ENCODE peak calls at places on chromosome 11, in six cellular contexts. S is OCI-LY7, U is astrocyte, D is MM.1S, R is neural progenitor cell, W is hepatocyte. K is an unnamed sample. For H3K36me3, the result is how much of the 10 kb centered on the place peaks cover.

GRCh38 chr11:115525600-115526006 is 21.4 kb upstream of the CADM1 start:
- DNase-seq in S (no peak), U (no peak), D (no peak), R (no peak), W (no peak), K (no peak)

GRCh38 chr11:75240381-75241035 is at the start of gene TPBGL:
- DNase-seq in S (no peak), U (no peak), D (no peak), R (peak), W (peak), K (no peak)

GRCh38 chr11:45860764-45861510 is 13.7 kb downstream of the CRY2 start:
- DNase-seq in S (no peak), U (no peak), D (no peak), R (no peak), W (no peak), K (no peak)

GRCh38 chr11:45097721-45098493 is 48.5 kb upstream of the PRDM11 start:
- DNase-seq in S (peak), U (peak), D (peak), R (peak), W (peak), K (peak)

GRCh38 chr11:73931039-73931645 is 19.7 kb upstream of the DNAJB13 start:
- DNase-seq in S (peak), U (peak), D (peak), R (peak), W (peak), K (no peak)

GRCh38 chr11:120781486-120782120 is 242.3 kb upstream of the TBCEL start:
- DNase-seq in S (no peak), U (no peak), D (no peak), R (no peak), W (no peak), K (no peak)

GRCh38 chr11:72598901-72599300 is 75.3 kb downstream of the PDE2A start:
- DNase-seq in S (no peak), U (no peak), D (no peak), R (peak), W (peak), K (no peak)

GRCh38 chr11:134785059-134785458 is 373.0 kb upstream of the B3GAT1 start:
- DNase-seq in S (no peak), U (no peak), D (no peak), R (no peak), W (no peak), K (no peak)

GRCh38 chr11:118216621-118217526 is 7.9 kb downstream of the JAML start:
- DNase-seq in S (no peak), U (no peak), D (no peak), R (no peak), W (no peak), K (no peak)

GRCh38 chr11:88414385-88414861 is 76.9 kb upstream of the CTSC start:
- DNase-seq in S (no peak), U (peak), D (no peak), R (no peak), W (peak), K (no peak)

GRCh38 chr11:115501504-115501894 is 2.7 kb downstream of the CADM1 start:
- DNase-seq in S (no peak), U (no peak), D (no peak), R (peak), W (no peak), K (no peak)

GRCh38 chr11:76769645-76770586 is 13.2 kb upstream of the TSKU start:
- DNase-seq in S (no peak), U (peak), D (peak), R (no peak), W (peak), K (no peak)

GRCh38 chr11:101583180-101584128 is at the start of gene TRPC6:
- DNase-seq in S (no peak), U (peak), D (no peak), R (peak), W (peak), K (no peak)

GRCh38 chr11:61126266-61126665 is 24.0 kb downstream of the CD5 start:
- DNase-seq in S (no peak), U (no peak), D (no peak), R (peak), W (no peak), K (no peak)

GRCh38 chr11:15157738-15158137 is 43.0 kb downstream of the INSC start:
- DNase-seq in S (no peak), U (no peak), D (no peak), R (no peak), W (no peak), K (no peak)

GRCh38 chr11:45931739-45932138 is 9.3 kb downstream of the LARGE2 start:
- DNase-seq in S (no peak), U (no peak), D (no peak), R (no peak), W (no peak), K (no peak)

GRCh38 chr11:14687456-14687855 is 43.9 kb downstream of the PDE3B start:
- DNase-seq in S (no peak), U (no peak), D (no peak), R (no peak), W (no peak), K (no peak)

DNA sequence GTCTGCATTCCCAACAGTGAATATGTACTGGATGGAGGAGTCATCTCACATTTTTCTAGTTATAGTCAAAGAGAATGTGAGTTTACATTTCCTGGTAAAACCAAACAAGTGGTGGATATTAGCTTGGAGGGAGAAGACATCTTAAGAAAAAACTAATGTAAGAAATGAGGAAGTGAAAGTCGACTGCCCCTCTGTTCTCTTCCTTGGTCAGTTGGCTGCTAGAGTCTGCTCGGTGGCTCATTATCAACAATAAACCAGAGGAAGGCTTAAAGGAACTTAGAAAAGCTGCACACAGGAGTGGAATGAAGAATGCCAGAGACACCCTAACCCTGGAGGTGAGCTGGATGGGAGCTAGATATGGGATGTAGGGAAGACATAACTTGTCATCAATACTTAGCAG is 5.8 kb downstream of the SLC22A9 start:
- DNase-seq in S (peak), U (no peak), D (peak), R (no peak), W (no peak), K (no peak)
- H2AFZ ChIP-seq in S (no peak), U (no peak), D (no peak), R (no peak), W (no peak), K (no peak)

DNA sequence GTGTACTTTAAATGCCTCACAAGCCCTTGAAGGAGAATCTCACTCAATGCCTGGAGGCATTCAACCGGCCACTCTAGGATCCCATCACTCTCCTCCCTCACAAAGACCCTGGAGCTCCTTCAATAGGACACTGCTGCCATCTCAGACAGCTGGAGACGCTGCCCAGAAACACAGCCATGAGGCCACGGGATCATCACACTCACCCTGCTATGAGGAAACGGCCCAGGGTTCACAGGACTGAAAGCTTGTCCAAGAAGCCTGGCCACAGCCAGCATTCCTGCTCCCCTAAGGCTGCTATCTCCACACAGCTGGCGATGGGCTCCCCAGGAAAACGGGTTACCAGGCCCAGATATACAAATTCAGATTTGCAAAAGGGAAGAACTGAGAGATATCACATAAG is 13.2 kb downstream of the CARS1 start:
- DNase-seq in S (no peak), U (peak), D (no peak), R (no peak), W (no peak), K (no peak)
- H3K36me3 ChIP-seq in S (half or more), U (under half), D (under half), R (under half), W (under half), K (under half)

GRCh38 chr11:117200813-117201515 is 1.8 kb downstream of the TAGLN start:
- DNase-seq in S (no peak), U (no peak), D (no peak), R (no peak), W (no peak), K (no peak)

GRCh38 chr11:117198613-117199012 is 557 bp upstream of the TAGLN start:
- DNase-seq in S (no peak), U (no peak), D (no peak), R (no peak), W (no peak), K (no peak)

GRCh38 chr11:117197516-117198456 is 1.4 kb upstream of the TAGLN start:
- DNase-seq in S (no peak), U (no peak), D (no peak), R (peak), W (peak), K (no peak)

GRCh38 chr11:117199916-117200812 is 994 bp downstream of the TAGLN start:
- DNase-seq in S (no peak), U (no peak), D (no peak), R (no peak), W (no peak), K (no peak)

GRCh38 chr11:117199061-117199915 is at the start of gene TAGLN:
- DNase-seq in S (no peak), U (peak), D (no peak), R (peak), W (peak), K (no peak)
- TF ChIP-seq CTCF in S (no peak), U (no peak), D (no peak), R (no peak), W (no peak), K (no peak)

DNA sequence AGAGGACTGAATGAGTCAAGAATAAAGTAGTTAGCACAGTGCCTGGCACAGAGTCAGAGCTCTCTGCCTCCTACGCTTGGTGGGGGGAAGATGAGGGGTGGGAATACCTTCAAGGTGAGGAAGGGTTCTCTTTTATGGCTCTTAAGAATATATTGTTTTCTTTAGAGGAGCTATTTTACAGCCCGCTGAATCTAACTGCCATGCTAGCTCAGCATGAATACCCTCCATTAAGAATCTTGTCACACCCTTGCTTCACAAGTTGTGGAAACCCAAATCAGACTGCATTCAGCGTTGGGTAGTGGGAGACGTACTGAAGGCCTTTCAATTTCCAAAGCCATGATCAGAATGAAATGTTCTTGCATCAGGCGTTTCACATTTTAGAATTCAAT is 57.9 kb downstream of the ABTB2 start:
- DNase-seq in S (no peak), U (no peak), D (no peak), R (no peak), W (no peak), K (no peak)
- H2AFZ ChIP-seq in S (no peak), U (no peak), D (no peak), R (peak), W (no peak), K (no peak)

DNA sequence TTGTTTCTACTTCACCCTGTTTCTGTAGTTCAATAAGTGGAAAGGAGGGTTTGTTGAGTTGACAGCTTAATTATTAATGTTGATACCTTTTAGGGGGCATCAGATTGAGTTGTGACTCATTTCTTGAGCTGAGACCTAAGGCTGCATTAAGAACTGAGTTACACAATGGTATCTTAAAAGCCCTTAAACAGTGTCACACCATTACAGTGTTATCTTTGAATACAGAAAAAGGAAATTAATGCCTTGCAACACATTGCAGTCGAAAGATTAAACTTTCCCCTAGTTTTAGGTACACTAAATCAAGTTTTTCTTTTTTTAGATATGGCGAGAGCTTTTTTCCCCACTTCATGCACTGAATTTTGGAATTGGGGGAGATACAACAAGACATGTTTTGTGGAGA is 16.7 kb downstream of the PAFAH1B2 start:
- DNase-seq in S (no peak), U (no peak), D (no peak), R (no peak), W (no peak), K (no peak)
- H3K36me3 ChIP-seq in S (half or more), U (under half), D (under half), R (under half), W (under half), K (under half)

DNA sequence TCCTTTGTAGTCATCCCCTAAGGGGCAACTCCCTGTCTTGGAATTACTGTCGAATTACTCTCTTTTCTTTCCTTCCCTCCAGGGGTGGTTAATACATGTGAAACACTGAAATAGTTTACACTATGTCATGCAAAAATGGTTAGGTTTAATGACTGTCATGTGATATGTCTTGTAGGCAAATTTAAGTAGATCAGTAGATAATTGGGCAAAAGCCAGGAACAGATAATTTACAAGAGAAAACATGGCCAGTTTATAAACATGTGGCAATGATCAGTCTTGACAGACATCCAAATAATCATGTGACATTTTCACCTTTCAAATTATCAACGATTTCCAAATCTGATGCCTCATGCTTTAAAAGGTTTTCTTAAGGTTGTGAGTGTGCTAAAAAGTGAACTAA is 3.9 kb downstream of the VWA5A start:
- DNase-seq in S (no peak), U (no peak), D (no peak), R (no peak), W (no peak), K (no peak)
- TF ChIP-seq CTCF in S (no peak), U (no peak), D (no peak), R (no peak), W (no peak), K (no peak)

GRCh38 chr11:64292458-64293254 is 1.6 kb downstream of the KCNK4 start:
- DNase-seq in S (no peak), U (no peak), D (peak), R (peak), W (no peak), K (no peak)
- H2AFZ ChIP-seq in S (no peak), U (no peak), D (no peak), R (no peak), W (no peak), K (no peak)

GRCh38 chr11:6587360-6587953 is 16.0 kb downstream of the RRP8 start:
- DNase-seq in S (no peak), U (no peak), D (no peak), R (no peak), W (no peak), K (no peak)

GRCh38 chr11:6586434-6587359 is 16.7 kb downstream of the RRP8 start:
- DNase-seq in S (no peak), U (no peak), D (no peak), R (peak), W (peak), K (no peak)

GRCh38 chr11:6579681-6580080 is 23.7 kb downstream of the RRP8 start:
- DNase-seq in S (no peak), U (no peak), D (no peak), R (no peak), W (no peak), K (no peak)

GRCh38 chr11:6584528-6584927 is 18.9 kb downstream of the RRP8 start:
- DNase-seq in S (no peak), U (no peak), D (no peak), R (no peak), W (no peak), K (no peak)

GRCh38 chr11:6583584-6583983 is 19.8 kb downstream of the RRP8 start:
- DNase-seq in S (no peak), U (no peak), D (no peak), R (no peak), W (no peak), K (no peak)
- H3K36me3 ChIP-seq in S (under half), U (under half), D (under half), R (under half), W (under half), K (under half)

K was measured in keratinocyte.